ENCODE peak calls at places on chromosomes 16 and 17, in four cellular contexts. U, J, F and X are unnamed samples.

GRCh38 chr16:275041-275621 is 613 bp downstream of the RGS11 start:
- DNase-seq in J (peak), U (no peak), F (no peak), X (no peak)

GRCh38 chr16:4682616-4683254 is 10.6 kb upstream of the NUDT16L1 start:
- DNase-seq in F (peak), U (no peak), J (no peak), X (peak)

GRCh38 chr17:45969726-45970125 is 29.3 kb upstream of the STH start:
- DNase-seq in U (no peak), J (no peak), F (no peak), X (no peak)

GRCh38 chr17:28968914-28969295 is 17.6 kb upstream of the PHF12 start:
- DNase-seq in F (no peak), J (no peak), U (no peak), X (no peak)

GRCh38 chr17:78224226-78225087 is 7.0 kb upstream of the TMEM235 start:
- DNase-seq in U (no peak), J (no peak), F (no peak), X (no peak)

GRCh38 chr17:67993153-67993997 is 2.9 kb downstream of the C17orf58 start:
- DNase-seq in J (peak), F (peak), U (no peak), X (peak)

GRCh38 chr16:19808061-19808621 is 76.5 kb downstream of the GPRC5B start:
- DNase-seq in J (no peak), U (peak), F (no peak), X (no peak)

GRCh38 chr17:80891096-80892018 is 100.3 kb upstream of the CHMP6 start:
- DNase-seq in U (peak), F (peak), J (no peak), X (peak)

GRCh38 chr17:73203135-73203787 is 10.4 kb downstream of the COG1 start:
- DNase-seq in F (no peak), J (no peak), U (no peak), X (no peak)

GRCh38 chr16:10188236-10188635 is 6.0 kb upstream of the GRIN2A start:
- DNase-seq in F (no peak), U (no peak), J (no peak), X (no peak)

GRCh38 chr17:36082062-36082461 is 7.9 kb downstream of the CCL3 start:
- DNase-seq in F (no peak), J (no peak), U (peak), X (no peak)

GRCh38 chr16:56356276-56357241 is 68.8 kb downstream of the AMFR start:
- DNase-seq in U (peak), J (peak), F (peak), X (peak)

GRCh38 chr16:47984669-47985068 is 171.1 kb downstream of the ABCC12 start:
- DNase-seq in F (no peak), J (no peak), U (no peak), X (no peak)

GRCh38 chr16:11494433-11494832 is 92.3 kb downstream of the LITAF start:
- DNase-seq in U (no peak), F (no peak), J (no peak), X (no peak)

GRCh38 chr17:43468746-43469544 is 14.8 kb upstream of the DHX8 start:
- DNase-seq in U (no peak), F (no peak), J (no peak), X (no peak)

GRCh38 chr17:76444518-76445311 is 8.2 kb downstream of the UBE2O start:
- DNase-seq in J (no peak), U (no peak), F (no peak), X (no peak)

GRCh38 chr17:76170114-76170513 is 29.1 kb upstream of the FOXJ1 start:
- DNase-seq in J (no peak), U (no peak), F (no peak), X (no peak)

GRCh38 chr17:49730078-49730786 is 22.5 kb upstream of the SLC35B1 start:
- DNase-seq in J (no peak), F (no peak), U (no peak), X (no peak)

GRCh38 chr17:47279062-47279801 is 25.6 kb downstream of the ITGB3 start:
- DNase-seq in F (peak), U (peak), J (peak), X (peak)

GRCh38 chr17:10821062-10821461 is 16.8 kb downstream of the PIRT start:
- DNase-seq in J (no peak), U (no peak), F (no peak), X (no peak)

GRCh38 chr17:44324092-44324570 is 492 bp downstream of the SLC25A39 start:
- DNase-seq in U (no peak), F (no peak), J (no peak), X (no peak)

GRCh38 chr17:62303476-62303875 is 76.9 kb upstream of the EFCAB3 start:
- DNase-seq in J (no peak), F (no peak), U (no peak), X (no peak)

GRCh38 chr17:45428050-45428953 is 4.4 kb downstream of the ARHGAP27 start:
- DNase-seq in F (peak), J (peak), U (no peak), X (peak)

GRCh38 chr17:39617446-39618251 is 9.1 kb upstream of the PPP1R1B start:
- DNase-seq in F (peak), U (no peak), J (no peak), X (peak)

GRCh38 chr16:4346205-4346781 is 4.8 kb downstream of the PAM16 start:
- DNase-seq in U (no peak), F (no peak), J (no peak), X (peak)

GRCh38 chr16:82963653-82964052 is 336.9 kb downstream of the CDH13 start:
- DNase-seq in U (no peak), J (no peak), F (no peak), X (no peak)

GRCh38 chr16:3949287-3949686 is 68.8 kb upstream of the CREBBP start:
- DNase-seq in F (no peak), J (no peak), U (no peak), X (no peak)

GRCh38 chr17:72192409-72193192 is 71.8 kb downstream of the SOX9 start:
- DNase-seq in U (no peak), J (no peak), F (no peak), X (no peak)

GRCh38 chr17:16934133-16934795 is 37.7 kb downstream of the TNFRSF13B start:
- DNase-seq in U (no peak), J (no peak), F (no peak), X (no peak)

GRCh38 chr16:87464691-87465300 is 28.0 kb downstream of the ZCCHC14 start:
- DNase-seq in J (peak), U (no peak), F (peak), X (peak)

GRCh38 chr17:33209671-33210070 is 83.4 kb downstream of the ASIC2 start:
- DNase-seq in U (no peak), F (no peak), J (no peak), X (no peak)

GRCh38 chr16:71461686-71462648 is at the start of gene ZNF23:
- DNase-seq in J (peak), F (peak), U (peak), X (peak)

GRCh38 chr17:51456942-51457341 is 196.6 kb downstream of the UTP18 start:
- DNase-seq in U (no peak), F (no peak), J (no peak), X (no peak)

GRCh38 chr17:50689956-50690886 is 17.5 kb downstream of the ANKRD40 start:
- DNase-seq in J (no peak), F (no peak), U (no peak), X (no peak)

GRCh38 chr17:16293918-16294317 is 59.4 kb downstream of the CENPV start:
- DNase-seq in J (no peak), U (no peak), F (peak), X (no peak)

GRCh38 chr17:13350466-13350865 is 251.3 kb downstream of the HS3ST3A1 start:
- DNase-seq in U (no peak), J (no peak), F (no peak), X (no peak)

GRCh38 chr17:13355054-13355453 is 246.7 kb downstream of the HS3ST3A1 start:
- DNase-seq in U (no peak), J (no peak), F (no peak), X (no peak)

GRCh38 chr17:13353590-13353989 is 248.1 kb downstream of the HS3ST3A1 start:
- DNase-seq in F (no peak), J (no peak), U (no peak), X (no peak)

GRCh38 chr17:13351046-13351445 is 250.7 kb downstream of the HS3ST3A1 start:
- DNase-seq in F (no peak), J (no peak), U (no peak), X (no peak)

GRCh38 chr17:13352747-13353415 is 248.8 kb downstream of the HS3ST3A1 start:
- DNase-seq in J (no peak), F (no peak), U (no peak), X (no peak)
- TF ChIP-seq SPI1 in J (no peak), F (no peak), U (no peak), X (no peak)

GRCh38 chr16:84240455-84240854 is 643 bp upstream of the KCNG4 start:
- DNase-seq in J (no peak), F (no peak), U (no peak), X (no peak)
- TF ChIP-seq SPI1 in J (no peak), F (no peak), U (no peak), X (no peak)

DNA sequence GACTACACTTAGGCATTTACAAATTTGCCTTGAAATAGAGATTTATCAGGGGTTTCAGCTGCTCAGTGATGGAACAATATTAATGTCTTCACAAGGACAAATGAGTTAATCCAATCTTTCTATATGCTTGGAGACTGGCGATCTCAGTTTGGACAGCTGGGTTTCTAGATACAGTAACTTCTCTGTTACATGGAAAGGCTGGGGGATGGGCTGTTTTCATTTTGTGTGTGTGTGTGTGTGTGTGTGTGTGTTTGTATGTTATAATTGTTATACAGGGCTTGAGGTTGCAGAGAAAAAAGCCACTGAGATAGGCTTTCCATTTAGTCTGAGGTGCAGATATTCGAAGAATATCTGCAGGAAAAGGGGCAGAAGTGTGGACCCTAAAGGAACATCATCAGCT is 359.3 kb upstream of the SALL1 start:
- DNase-seq in F (no peak), J (no peak), U (no peak), X (no peak)
- TF ChIP-seq SPI1 in F (no peak), J (no peak), U (no peak), X (no peak)

DNA sequence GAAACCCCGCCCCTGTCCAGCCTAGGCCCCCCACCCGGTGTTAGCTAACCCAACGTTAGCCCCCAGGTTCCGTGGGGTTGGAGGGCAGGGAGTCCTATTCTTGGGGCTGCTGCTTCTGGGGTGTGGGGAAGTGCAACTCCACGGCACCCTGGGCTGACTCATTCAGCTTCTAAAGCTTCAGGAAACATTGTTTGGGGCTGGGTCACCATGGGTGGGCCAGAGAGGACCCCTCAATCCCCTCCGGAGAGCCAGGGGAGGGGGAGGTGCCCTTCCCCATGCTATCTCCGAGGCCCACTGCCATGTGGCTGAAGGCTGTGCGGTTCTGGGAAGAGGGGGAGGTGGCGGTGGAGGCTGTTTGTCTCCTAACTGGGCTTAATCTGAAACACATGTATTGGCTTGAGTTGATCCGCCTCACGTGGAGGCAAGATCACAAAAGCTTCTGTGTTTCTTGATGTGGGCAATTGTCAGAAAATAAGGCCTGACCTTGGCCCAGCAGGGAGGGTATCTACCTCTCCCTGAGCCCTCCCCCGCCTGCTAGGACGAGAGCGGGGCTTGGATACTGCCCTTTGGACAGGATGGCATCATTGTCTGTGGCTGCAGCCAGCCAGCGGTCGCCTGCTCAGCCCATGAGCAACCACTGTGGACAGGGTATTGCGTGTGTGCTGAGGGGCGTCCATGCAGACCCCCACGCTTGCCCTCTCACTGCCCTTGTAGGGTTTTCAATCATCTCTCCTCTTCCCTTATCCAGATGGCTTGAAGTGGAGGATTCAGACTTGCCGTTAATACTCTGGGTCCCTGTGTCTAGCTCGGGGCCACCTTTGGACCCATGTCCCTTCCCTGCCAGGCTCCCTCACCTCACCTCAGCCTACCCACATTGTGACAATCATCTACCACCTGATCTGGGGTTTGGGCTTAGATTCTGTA is 1.3 kb downstream of the SERPINF1 start:
- DNase-seq in F (peak), J (no peak), U (no peak), X (no peak)
- TF ChIP-seq SPI1 in F (peak), J (peak), U (peak), X (peak)

DNA sequence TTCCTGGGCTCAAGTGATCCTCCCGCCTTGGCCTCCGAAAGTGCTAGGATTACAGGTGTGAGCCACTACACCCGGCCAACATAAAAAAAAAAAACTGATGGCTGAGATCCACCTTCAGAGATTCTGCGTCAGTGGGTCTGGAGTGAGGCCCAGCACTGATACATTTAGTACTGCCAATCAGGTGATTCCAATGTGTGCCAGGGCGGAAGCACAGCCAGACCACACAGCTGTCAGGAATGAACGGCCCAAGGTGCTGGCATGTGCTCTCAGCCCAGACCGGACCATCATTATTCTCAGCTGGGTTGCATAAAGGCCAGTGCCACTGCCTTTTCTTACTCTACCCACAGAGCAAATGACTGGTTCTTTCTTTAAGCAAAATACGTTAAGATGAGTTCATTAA is 1.2 kb upstream of the BCO1 start:
- DNase-seq in F (no peak), J (no peak), U (no peak), X (no peak)
- TF ChIP-seq SPI1 in F (no peak), J (no peak), U (no peak), X (no peak)

GRCh38 chr17:21376585-21376834 is 353 bp downstream of the KCNJ12 start:
- DNase-seq in J (no peak), F (peak), U (no peak), X (no peak)

GRCh38 chr17:21379080-21379711 is 3.0 kb downstream of the KCNJ12 start:
- DNase-seq in F (no peak), J (no peak), U (no peak), X (no peak)

GRCh38 chr17:21378553-21378952 is 2.4 kb downstream of the KCNJ12 start:
- DNase-seq in U (no peak), J (no peak), F (peak), X (no peak)

GRCh38 chr17:21376835-21377690 is 906 bp downstream of the KCNJ12 start:
- DNase-seq in U (no peak), J (no peak), F (peak), X (peak)

GRCh38 chr17:21377821-21378396 is 1.8 kb downstream of the KCNJ12 start:
- DNase-seq in F (peak), U (no peak), J (no peak), X (no peak)
- TF ChIP-seq SPI1 in F (no peak), U (no peak), J (no peak), X (no peak)

GRCh38 chr16:76818611-76819181 is 372.3 kb upstream of the MON1B start:
- DNase-seq in U (no peak), F (no peak), J (no peak), X (no peak)
- TF ChIP-seq SPI1 in U (no peak), F (no peak), J (no peak), X (no peak)

GRCh38 chr16:22189473-22190168 is 16.5 kb upstream of the EEF2K start:
- DNase-seq in F (no peak), J (no peak), U (no peak), X (no peak)
- TF ChIP-seq SPI1 in F (no peak), J (no peak), U (no peak), X (no peak)

DNA sequence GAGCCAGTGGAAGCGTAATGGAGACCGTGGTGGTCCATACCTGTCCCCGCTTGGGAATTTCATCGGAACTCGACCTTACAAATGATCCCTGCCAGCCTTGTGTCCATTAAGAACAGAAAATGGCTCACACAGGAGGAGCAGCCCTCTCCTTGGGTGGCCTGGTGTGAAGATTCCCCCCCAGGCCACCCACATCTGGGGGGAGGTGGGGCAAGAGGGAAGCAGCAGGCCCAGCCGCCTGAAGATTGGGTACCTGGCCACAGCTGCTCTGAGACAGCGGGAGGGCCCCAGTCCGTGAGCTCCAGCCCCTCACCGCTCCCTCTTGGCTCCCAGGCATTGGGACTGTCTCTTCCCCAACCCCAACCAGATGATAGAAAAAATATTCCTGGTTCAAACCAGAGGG is 277.8 kb upstream of the FOXF1 start:
- DNase-seq in U (no peak), F (no peak), J (no peak), X (no peak)
- TF ChIP-seq SPI1 in U (no peak), F (no peak), J (no peak), X (no peak)